ENCODE peak calls at places on chromosomes 16 and 17, in four cellular contexts. Q is GM04503, V is frontal cortex, C is glutamatergic neuron. F is an unnamed sample.

GRCh38 chr16:75074920-75075687 is 41.5 kb downstream of the LDHD start:
- DNase-seq in Q (no peak), V (no peak), C (no peak), F (no peak)

GRCh38 chr16:51355871-51356270 is 204.8 kb upstream of the SALL1 start:
- DNase-seq in Q (no peak), V (no peak), C (no peak), F (no peak)

GRCh38 chr17:74642995-74643394 is 19.5 kb upstream of the CD300E start:
- DNase-seq in Q (no peak), V (no peak), C (no peak), F (no peak)

GRCh38 chr17:45160505-45161287 is 979 bp upstream of the HEXIM2 start:
- DNase-seq in Q (no peak), V (peak; percentile 62), C (peak; percentile 89), F (peak; percentile 96)

GRCh38 chr17:16477255-16477654 is 14.7 kb downstream of the LRRC75A start:
- DNase-seq in Q (peak; percentile 78), V (no peak), C (no peak), F (no peak)

GRCh38 chr16:68447721-68448359 is 468 bp downstream of the SMPD3 start:
- DNase-seq in Q (no peak), V (no peak), C (peak; percentile 55), F (no peak)

GRCh38 chr16:53809088-53809951 is 105.4 kb downstream of the FTO start:
- DNase-seq in Q (peak; percentile 78), V (no peak), C (no peak), F (no peak)

GRCh38 chr16:78576941-78577340 is 477.5 kb downstream of the WWOX start:
- DNase-seq in Q (no peak), V (no peak), C (no peak), F (no peak)

GRCh38 chr16:49492090-49492801 is 118.6 kb downstream of the C16orf78 start:
- DNase-seq in Q (no peak), V (peak; percentile 80), C (peak; percentile 79), F (peak; percentile 84)

GRCh38 chr16:4696172-4696904 is 3.0 kb downstream of the NUDT16L1 start:
- DNase-seq in Q (no peak), V (no peak), C (no peak), F (no peak)

GRCh38 chr17:33964344-33964979 is 290.6 kb upstream of the CCL2 start:
- DNase-seq in Q (no peak), V (no peak), C (no peak), F (no peak)

GRCh38 chr16:27485126-27485525 is 64.6 kb downstream of the GTF3C1 start:
- DNase-seq in Q (no peak), V (no peak), C (no peak), F (no peak)

GRCh38 chr17:28756025-28756804 is 12.4 kb downstream of the TRAF4 start:
- DNase-seq in Q (no peak), V (no peak), C (no peak), F (no peak)

GRCh38 chr17:6775871-6776405 is at the start of gene FBXO39:
- DNase-seq in Q (no peak), V (no peak), C (peak; percentile 38), F (peak; percentile 73)

GRCh38 chr16:80103463-80103862 is 437.3 kb upstream of the DYNLRB2 start:
- DNase-seq in Q (no peak), V (no peak), C (no peak), F (no peak)